ENCODE peak calls at places on chromosomes 16 and 17, in nine cellular contexts. I is A549, P is AG10803, G is thoracic aorta, A is esophagus muscularis mucosa, K is body of pancreas, C is HFF-Myc, B is mucosa of descending colon, W is kidney. R is an unnamed sample.

GRCh38 chr16:8644513-8645140 is 23.1 kb downstream of the METTL22 start:
- DNase-seq in I (no peak), P (no peak), G (no peak), A (no peak), K (peak; percentile 35), C (no peak), B (peak; percentile 61), W (no peak), R (no peak)

GRCh38 chr17:72977768-72978417 is 114.6 kb downstream of the SLC39A11 start:
- DNase-seq in I (no peak), P (no peak), G (no peak), A (no peak), K (no peak), C (no peak), B (no peak), W (no peak), R (no peak)

GRCh38 chr17:16939606-16940115 is 32.3 kb downstream of the TNFRSF13B start:
- DNase-seq in I (no peak), P (no peak), G (no peak), A (no peak), K (no peak), C (no peak), B (peak; percentile 36), W (peak; percentile 74), R (no peak)

GRCh38 chr16:75023019-75023418 is 24.2 kb downstream of the ZNRF1 start:
- DNase-seq in I (no peak), P (no peak), G (no peak), A (no peak), K (no peak), C (no peak), B (no peak), W (no peak), R (no peak)

GRCh38 chr17:16940116-16940881 is 31.6 kb downstream of the TNFRSF13B start:
- DNase-seq in I (no peak), P (no peak), G (no peak), A (no peak), K (no peak), C (no peak), B (peak; percentile 33), W (peak; percentile 62), R (no peak)

GRCh38 chr16:65745-66144 is 6.7 kb downstream of the RHBDF1 start:
- DNase-seq in I (peak; percentile 90), P (peak; percentile 62), G (peak; percentile 61), A (peak; percentile 96), K (peak; percentile 86), C (no peak), B (peak; percentile 82), W (peak; percentile 93), R (no peak)

GRCh38 chr17:9880582-9880999 is 24.5 kb downstream of the RCVRN start:
- DNase-seq in I (peak; percentile 86), P (peak; percentile 55), G (no peak), A (no peak), K (peak; percentile 55), C (no peak), B (no peak), W (no peak), R (no peak)

GRCh38 chr17:42230225-42230624 is 35.9 kb upstream of the GHDC start:
- DNase-seq in I (no peak), P (no peak), G (no peak), A (no peak), K (no peak), C (no peak), B (no peak), W (no peak), R (no peak)

GRCh38 chr16:15607700-15608396 is 35.1 kb downstream of the MARF1 start:
- DNase-seq in I (no peak), P (no peak), G (no peak), A (no peak), K (peak; percentile 57), C (no peak), B (no peak), W (no peak), R (no peak)

DNA sequence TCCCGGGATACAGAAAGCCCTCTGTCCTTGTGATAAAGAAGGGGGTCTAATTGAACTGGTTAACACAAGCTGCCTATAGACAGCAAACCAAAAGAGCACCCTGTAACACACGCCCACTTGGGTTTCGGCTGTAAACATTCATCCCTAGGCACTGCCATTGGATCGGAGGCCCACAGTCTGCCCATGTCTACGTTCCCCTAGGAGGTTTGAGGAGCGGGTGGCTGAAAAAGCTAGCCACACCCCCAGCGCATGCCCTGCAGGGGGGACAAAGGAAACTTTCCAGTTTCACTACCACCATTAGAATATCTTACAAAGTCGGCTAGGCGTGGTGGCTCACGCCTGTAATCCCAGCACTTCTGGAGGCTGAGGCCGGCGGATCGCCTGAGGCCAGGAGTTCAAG is 622.4 kb upstream of the SALL1 start:
- DNase-seq in I (no peak), P (no peak), G (no peak), A (peak; percentile 72), K (no peak), C (no peak), B (no peak), W (no peak), R (no peak)
- H3K4me3 ChIP-seq in I (no peak overlapping the region), P (no peak overlapping the region), G (no peak overlapping the region), A (no peak overlapping the region), K (no peak overlapping the region), C (no peak overlapping the region), B (no peak overlapping the region), W (no peak overlapping the region), R (no peak overlapping the region)

DNA sequence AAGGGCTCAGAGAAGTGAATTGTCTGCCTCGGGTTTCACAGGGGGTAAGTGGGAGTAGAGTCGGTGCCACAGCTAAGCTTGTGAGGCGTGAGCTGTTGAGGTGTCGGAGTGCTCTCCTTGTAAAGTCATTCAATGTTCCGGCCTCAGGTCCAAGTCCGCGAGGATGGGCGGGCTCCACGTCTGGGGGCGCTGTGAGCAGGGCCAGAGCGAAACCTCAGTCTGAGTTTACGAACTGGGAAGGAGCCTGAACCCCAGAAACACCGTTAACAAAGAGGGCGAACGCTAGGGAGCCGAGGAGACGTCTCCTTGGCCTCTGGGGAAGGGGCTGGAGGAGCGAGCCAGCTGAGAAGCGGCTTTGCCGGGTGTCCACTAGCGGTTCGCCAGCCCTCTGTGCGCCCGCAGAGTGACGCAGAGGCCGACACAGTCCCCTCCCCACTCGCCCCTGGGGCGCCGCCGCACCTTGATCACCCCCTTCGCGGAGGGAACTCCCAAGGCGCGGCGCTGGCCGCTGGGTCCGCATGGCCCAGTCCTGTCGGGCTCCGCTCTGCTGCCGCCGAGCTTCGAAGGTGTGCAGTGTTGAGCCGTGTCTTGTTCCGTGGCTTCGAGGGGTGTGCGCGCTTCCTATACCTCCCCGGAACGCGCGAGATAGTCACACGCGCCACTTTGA is 4.9 kb downstream of the IRX3 start:
- DNase-seq in I (no peak), P (no peak), G (no peak), A (no peak), K (no peak), C (no peak), B (no peak), W (peak; percentile 74), R (no peak)
- H3K4me3 ChIP-seq in I (peak overlapping the region; percentile 40), P (no peak overlapping the region), G (no peak overlapping the region), A (no peak overlapping the region), K (no peak overlapping the region), C (no peak overlapping the region), B (no peak overlapping the region), W (no peak overlapping the region), R (no peak overlapping the region)

GRCh38 chr16:25692734-25693508 is 1.2 kb downstream of the HS3ST4 start:
- DNase-seq in I (no peak), P (no peak), G (no peak), A (no peak), K (no peak), C (no peak), B (no peak), W (no peak), R (no peak)
- H3K4me3 ChIP-seq in I (peak overlapping the region; percentile 43), P (no peak overlapping the region), G (no peak overlapping the region), A (no peak overlapping the region), K (no peak overlapping the region), C (no peak overlapping the region), B (no peak overlapping the region), W (no peak overlapping the region), R (no peak overlapping the region)

GRCh38 chr16:86515420-86515779 is 5.1 kb downstream of the FOXF1 start:
- DNase-seq in I (no peak), P (no peak), G (no peak), A (no peak), K (no peak), C (no peak), B (no peak), W (no peak), R (no peak)
- H3K4me3 ChIP-seq in I (no peak overlapping the region), P (peak overlapping the region; percentile 40), G (no peak overlapping the region), A (peak overlapping the region; percentile 81), K (no peak overlapping the region), C (peak overlapping the region; percentile 78), B (no peak overlapping the region), W (no peak overlapping the region), R (peak overlapping the region; percentile 49)